ENCODE peak calls at places on chromosomes 2 and 18, in seven cellular contexts. J, C, R, Z, M, P and S are unnamed samples.

GRCh38 chr18:44680271-44681038 is at the start of gene SETBP1:
- DNase-seq in J (peak; percentile 76), C (peak; percentile 25), R (peak; percentile 80), Z (no peak), M (peak; percentile 38), P (peak; percentile 54), S (peak; percentile 43)

GRCh38 chr18:35917043-35917442 is 55.4 kb upstream of the RMP24 start:
- DNase-seq in J (no peak), C (no peak), R (no peak), Z (no peak), M (no peak), P (no peak), S (no peak)

GRCh38 chr2:140023291-140023690 is 1243.1 kb upstream of the NXPH2 start:
- DNase-seq in J (no peak), C (no peak), R (no peak), Z (no peak), M (no peak), P (no peak), S (peak; percentile 2)

GRCh38 chr2:128563348-128563687 is 244.7 kb upstream of the HS6ST1 start:
- DNase-seq in J (no peak), C (no peak), R (no peak), Z (no peak), M (peak; percentile 63), P (peak; percentile 96), S (peak; percentile 82)

GRCh38 chr2:120503793-120504571 is 158.0 kb downstream of the INHBB start:
- DNase-seq in J (peak; percentile 50), C (no peak), R (no peak), Z (no peak), M (no peak), P (peak; percentile 36), S (no peak)

GRCh38 chr2:119249855-119250775 is 26.5 kb downstream of the STEAP3 start:
- DNase-seq in J (no peak), C (no peak), R (no peak), Z (no peak), M (no peak), P (peak; percentile 13), S (no peak)

GRCh38 chr2:232483296-232483922 is 4.2 kb downstream of the ECEL1 start:
- DNase-seq in J (no peak), C (no peak), R (no peak), Z (no peak), M (no peak), P (no peak), S (no peak)

GRCh38 chr2:44944102-44944951 is 2.8 kb downstream of the SIX3 start:
- DNase-seq in J (no peak), C (no peak), R (no peak), Z (no peak), M (no peak), P (no peak), S (no peak)

GRCh38 chr2:9703701-9704221 is 73.0 kb upstream of the YWHAQ start:
- DNase-seq in J (no peak), C (no peak), R (no peak), Z (no peak), M (peak; percentile 91), P (peak; percentile 84), S (peak; percentile 85)

GRCh38 chr18:21997207-21998143 is 171.9 kb upstream of the GATA6 start:
- DNase-seq in J (no peak), C (no peak), R (peak; percentile 3), Z (peak; percentile 55), M (peak; percentile 51), P (peak; percentile 69), S (peak; percentile 71)

GRCh38 chr2:236871500-236872001 is 214.1 kb upstream of the COPS8 start:
- DNase-seq in J (no peak), C (no peak), R (no peak), Z (no peak), M (peak; percentile 59), P (peak; percentile 94), S (peak; percentile 94)

GRCh38 chr2:20195431-20195830 is 29.5 kb downstream of the SDC1 start:
- DNase-seq in J (no peak), C (no peak), R (no peak), Z (no peak), M (no peak), P (no peak), S (no peak)

GRCh38 chr2:3770724-3771415 is 67.5 kb downstream of the DCDC2C start:
- DNase-seq in J (no peak), C (no peak), R (no peak), Z (no peak), M (no peak), P (no peak), S (no peak)

GRCh38 chr2:39107156-39107555 is 13.7 kb downstream of the SOS1 start:
- DNase-seq in J (peak; percentile 73), C (no peak), R (peak; percentile 66), Z (no peak), M (no peak), P (no peak), S (peak; percentile 40)

GRCh38 chr2:154143105-154143504 is 271.4 kb downstream of the GALNT13 start:
- DNase-seq in J (no peak), C (no peak), R (no peak), Z (no peak), M (no peak), P (no peak), S (no peak)

GRCh38 chr2:134224005-134224404 is 29.9 kb upstream of the MGAT5 start:
- DNase-seq in J (no peak), C (no peak), R (no peak), Z (no peak), M (no peak), P (no peak), S (peak; percentile 53)

GRCh38 chr2:240814280-240814679 is 5.7 kb downstream of the KIF1A start:
- DNase-seq in J (no peak), C (no peak), R (no peak), Z (no peak), M (no peak), P (no peak), S (no peak)

GRCh38 chr2:179991344-179991743 is 15.8 kb downstream of the CWC22 start:
- DNase-seq in J (no peak), C (no peak), R (no peak), Z (no peak), M (no peak), P (peak; percentile 17), S (peak; percentile 30)

GRCh38 chr2:72998724-72999123 is 72.8 kb downstream of the SFXN5 start:
- DNase-seq in J (no peak), C (no peak), R (no peak), Z (no peak), M (no peak), P (no peak), S (no peak)

GRCh38 chr2:24730481-24730880 is 62.7 kb downstream of the PTRHD1 start:
- DNase-seq in J (no peak), C (no peak), R (no peak), Z (no peak), M (no peak), P (no peak), S (peak; percentile 54)

GRCh38 chr2:143128681-143129580 is at the start of gene ARHGAP15:
- DNase-seq in J (peak; percentile 11), C (peak; percentile 54), R (peak; percentile 4), Z (peak; percentile 96), M (no peak), P (no peak), S (no peak)

GRCh38 chr2:207784898-207785297 is 15.2 kb upstream of the FZD5 start:
- DNase-seq in J (no peak), C (no peak), R (no peak), Z (no peak), M (no peak), P (no peak), S (no peak)

GRCh38 chr18:398866-399637 is 101.4 kb downstream of the COLEC12 start:
- DNase-seq in J (peak; percentile 53), C (no peak), R (no peak), Z (no peak), M (no peak), P (no peak), S (no peak)

GRCh38 chr2:120625865-120626560 is 109.7 kb upstream of the GLI2 start:
- DNase-seq in J (peak; percentile 31), C (no peak), R (no peak), Z (no peak), M (peak; percentile 88), P (no peak), S (no peak)

GRCh38 chr2:84865181-84865783 is 15.6 kb downstream of the TRABD2A start:
- DNase-seq in J (peak; percentile 15), C (no peak), R (peak; percentile 51), Z (no peak), M (peak; percentile 20), P (peak; percentile 53), S (peak; percentile 61)

GRCh38 chr2:158619496-158619895 is 162.7 kb downstream of the PKP4 start:
- DNase-seq in J (no peak), C (no peak), R (no peak), Z (no peak), M (peak; percentile 30), P (peak; percentile 52), S (peak; percentile 67)

GRCh38 chr2:71856709-71857525 is 290.7 kb downstream of the CYP26B1 start:
- DNase-seq in J (no peak), C (no peak), R (no peak), Z (peak; percentile 22), M (peak; percentile 23), P (peak; percentile 23), S (no peak)

GRCh38 chr2:38507712-38508111 is 95.0 kb downstream of the HNRNPLL start:
- DNase-seq in J (no peak), C (no peak), R (no peak), Z (no peak), M (no peak), P (no peak), S (no peak)

GRCh38 chr2:62741954-62742722 is 36.6 kb downstream of the EHBP1 start:
- DNase-seq in J (no peak), C (no peak), R (no peak), Z (no peak), M (no peak), P (no peak), S (no peak)

GRCh38 chr18:45962461-45962860 is 4.7 kb downstream of the EPG5 start:
- DNase-seq in J (no peak), C (no peak), R (no peak), Z (peak; percentile 76), M (peak; percentile 79), P (peak; percentile 47), S (peak; percentile 91)

GRCh38 chr2:153891061-153891460 is 19.3 kb downstream of the GALNT13 start:
- DNase-seq in J (no peak), C (no peak), R (peak; percentile 46), Z (no peak), M (no peak), P (no peak), S (no peak)

GRCh38 chr2:96693286-96694200 is 46.3 kb downstream of the LMAN2L start:
- DNase-seq in J (no peak), C (no peak), R (no peak), Z (no peak), M (no peak), P (no peak), S (no peak)

GRCh38 chr2:189046275-189046674 is 72.1 kb downstream of the COL3A1 start:
- DNase-seq in J (no peak), C (no peak), R (no peak), Z (no peak), M (no peak), P (no peak), S (no peak)

GRCh38 chr2:76330865-76331264 is 620.1 kb upstream of the GCFC2 start:
- DNase-seq in J (no peak), C (no peak), R (no peak), Z (no peak), M (no peak), P (no peak), S (no peak)

GRCh38 chr2:150663143-150663542 is 175.7 kb upstream of the RND3 start:
- DNase-seq in J (no peak), C (no peak), R (no peak), Z (no peak), M (no peak), P (peak; percentile 95), S (peak; percentile 52)

GRCh38 chr2:232340171-232340935 is 38.2 kb upstream of the ALPP start:
- DNase-seq in J (no peak), C (no peak), R (no peak), Z (no peak), M (no peak), P (no peak), S (no peak)